ENCODE peak calls at places on chromosomes 16 and 17, in four cellular contexts. V is natural killer cell, X is 8988T, G is KG1. O is an unnamed sample.

GRCh38 chr17:34869636-34870035 is 91.6 kb downstream of the CCT6B start:
- DNase-seq in G (no peak), X (no peak), V (no peak), O (no peak)

GRCh38 chr16:84836234-84836647 is 16.5 kb downstream of the CRISPLD2 start:
- DNase-seq in G (no peak), V (no peak), X (peak; percentile 57), O (no peak)

GRCh38 chr17:63550816-63551639 is 751 bp downstream of the DCAF7 start:
- DNase-seq in V (no peak), X (no peak), G (peak; percentile 22), O (no peak)

GRCh38 chr17:64297467-64298088 is 34.5 kb upstream of the TEX2 start:
- DNase-seq in V (no peak), X (no peak), G (no peak), O (no peak)

GRCh38 chr17:9177212-9177611 is 155.9 kb downstream of the NTN1 start:
- DNase-seq in V (no peak), X (no peak), G (no peak), O (no peak)

GRCh38 chr16:56744996-56745640 is 15.2 kb downstream of the NUP93 start:
- DNase-seq in V (no peak), G (no peak), X (no peak), O (no peak)

GRCh38 chr17:48795444-48796162 is 21.4 kb downstream of the TTLL6 start:
- DNase-seq in G (no peak), V (no peak), X (no peak), O (no peak)

GRCh38 chr17:10556301-10557005 is 7.0 kb upstream of the MYH2 start:
- DNase-seq in V (no peak), X (no peak), G (no peak), O (no peak)

GRCh38 chr16:88691924-88692560 is 5.7 kb upstream of the SNAI3 start:
- DNase-seq in X (no peak), V (no peak), G (no peak), O (peak; percentile 96)

GRCh38 chr17:44760474-44761308 is 1.9 kb downstream of the ADAM11 start:
- DNase-seq in X (no peak), G (no peak), V (no peak), O (no peak)

GRCh38 chr17:75856062-75856681 is 1.0 kb upstream of the WBP2 start:
- DNase-seq in V (no peak), G (peak; percentile 18), X (no peak), O (no peak)

GRCh38 chr17:8041249-8041928 is 2.5 kb downstream of the ALOX15B start:
- DNase-seq in V (no peak), X (peak; percentile 43), G (no peak), O (no peak)

GRCh38 chr17:60167095-60167741 is 17.4 kb downstream of the CA4 start:
- DNase-seq in G (no peak), X (no peak), V (no peak), O (no peak)

GRCh38 chr17:12415031-12415430 is 250.7 kb upstream of the MYOCD start:
- DNase-seq in X (no peak), G (no peak), V (no peak), O (no peak)

GRCh38 chr17:48471807-48472484 is 41.9 kb upstream of the SKAP1 start:
- DNase-seq in X (no peak), V (no peak), G (no peak), O (no peak)

GRCh38 chr17:67289174-67289876 is 44.3 kb upstream of the HELZ start:
- DNase-seq in G (no peak), X (no peak), V (no peak), O (no peak)

GRCh38 chr16:5350118-5350517 is 252.5 kb upstream of the EEF2KMT start:
- DNase-seq in G (no peak), X (no peak), V (no peak), O (no peak)

GRCh38 chr17:13010959-13011358 is 6.9 kb downstream of the ELAC2 start:
- DNase-seq in V (no peak), G (no peak), X (no peak), O (no peak)

GRCh38 chr16:65770752-65771151 is 595.7 kb upstream of the CDH5 start:
- DNase-seq in G (no peak), V (no peak), X (no peak), O (no peak)

GRCh38 chr17:15955793-15956541 is 11.0 kb downstream of the ADORA2B start:
- DNase-seq in V (no peak), G (no peak), X (no peak), O (no peak)

GRCh38 chr16:65229191-65229662 is 107.4 kb upstream of the CDH11 start:
- DNase-seq in V (no peak), X (no peak), G (no peak), O (no peak)

GRCh38 chr17:66652840-66653507 is 181.9 kb upstream of the CACNG5 start:
- DNase-seq in V (no peak), X (no peak), G (no peak), O (no peak)

GRCh38 chr17:43897827-43898226 is 9.5 kb downstream of the MPP2 start:
- DNase-seq in X (no peak), V (no peak), G (no peak), O (no peak)

GRCh38 chr17:66423436-66423922 is 121.1 kb downstream of the PRKCA start:
- DNase-seq in V (no peak), X (no peak), G (no peak), O (no peak)

GRCh38 chr16:56910654-56911539 is 21.0 kb upstream of the HERPUD1 start:
- DNase-seq in X (no peak), V (no peak), G (no peak), O (peak; percentile 74)

GRCh38 chr17:7767425-7768021 is 50.0 kb downstream of the DNAH2 start:
- DNase-seq in G (no peak), X (no peak), V (no peak), O (no peak)

GRCh38 chr17:61081959-61082358 is 317.7 kb upstream of the TBX2 start:
- DNase-seq in G (no peak), X (no peak), V (no peak), O (no peak)

GRCh38 chr16:4358831-4359561 is 7.9 kb upstream of the PAM16 start:
- DNase-seq in X (no peak), V (peak; percentile 67), G (no peak), O (no peak)

GRCh38 chr16:73506568-73507056 is 458.7 kb upstream of the ZFHX3 start:
- DNase-seq in V (no peak), G (no peak), X (no peak), O (no peak)

GRCh38 chr17:10777131-10777805 is 26.6 kb downstream of the TMEM238L start:
- DNase-seq in X (no peak), G (no peak), V (no peak), O (no peak)